ENCODE peak calls at places on chromosomes 16 and 17, in nine cellular contexts. B, E, H, X, Q, N, Y, C and A are unnamed samples. For H3K4me1, the result is how much of the 10 kb centered on the place peaks cover.

GRCh38 chr16:27374231-27374793 is 27.7 kb upstream of the IL21R start:
- DNase-seq in B (no peak), E (no peak), H (no peak), X (no peak), Q (no peak), N (no peak), Y (no peak), C (no peak), A (no peak)

GRCh38 chr17:74514632-74515035 is 16.6 kb downstream of the CD300LB start:
- DNase-seq in B (peak), E (no peak), H (peak), X (no peak), Q (no peak), N (no peak), Y (no peak), C (no peak), A (no peak)

GRCh38 chr17:42566215-42566872 is 556 bp upstream of the MLX start:
- DNase-seq in B (no peak), E (no peak), H (no peak), X (no peak), Q (no peak), N (no peak), Y (no peak), C (no peak), A (no peak)

GRCh38 chr16:81266680-81267095 is 28.2 kb downstream of the BCO1 start:
- DNase-seq in B (peak), E (no peak), H (no peak), X (no peak), Q (no peak), N (peak), Y (no peak), C (peak), A (no peak)

GRCh38 chr16:78773316-78773715 is 673.9 kb downstream of the WWOX start:
- DNase-seq in B (no peak), E (peak), H (no peak), X (no peak), Q (no peak), N (no peak), Y (no peak), C (no peak), A (no peak)

GRCh38 chr17:39928868-39929651 is 1.5 kb downstream of the LRRC3C start:
- DNase-seq in B (no peak), E (no peak), H (no peak), X (no peak), Q (no peak), N (peak), Y (no peak), C (no peak), A (no peak)

GRCh38 chr17:38667099-38667786 is 7.5 kb downstream of the EPOP start:
- DNase-seq in B (peak), E (peak), H (peak), X (peak), Q (peak), N (peak), Y (peak), C (peak), A (peak)

GRCh38 chr17:71180801-71181385 is 939.9 kb upstream of the SOX9 start:
- DNase-seq in B (no peak), E (no peak), H (no peak), X (no peak), Q (no peak), N (peak), Y (no peak), C (peak), A (no peak)

GRCh38 chr16:14405611-14406537 is 224.2 kb downstream of the PARN start:
- DNase-seq in B (peak), E (peak), H (peak), X (peak), Q (peak), N (no peak), Y (peak), C (peak), A (peak)

GRCh38 chr16:54965464-54965863 is 34.8 kb downstream of the IRX5 start:
- DNase-seq in B (no peak), E (no peak), H (no peak), X (no peak), Q (no peak), N (no peak), Y (no peak), C (no peak), A (no peak)

GRCh38 chr16:50386139-50386538 is 17.4 kb upstream of the BRD7 start:
- DNase-seq in B (no peak), E (no peak), H (no peak), X (no peak), Q (no peak), N (no peak), Y (no peak), C (no peak), A (no peak)

GRCh38 chr16:77660311-77660710 is 62.0 kb upstream of the NUDT7 start:
- DNase-seq in B (no peak), E (peak), H (no peak), X (no peak), Q (no peak), N (peak), Y (peak), C (peak), A (no peak)

GRCh38 chr16:30786936-30787612 is at the start of gene ZNF629:
- DNase-seq in B (peak), E (peak), H (peak), X (peak), Q (peak), N (peak), Y (peak), C (peak), A (peak)

GRCh38 chr17:39461911-39462641 is 790 bp downstream of the CDK12 start:
- DNase-seq in B (peak), E (no peak), H (peak), X (no peak), Q (no peak), N (no peak), Y (no peak), C (no peak), A (peak)

DNA sequence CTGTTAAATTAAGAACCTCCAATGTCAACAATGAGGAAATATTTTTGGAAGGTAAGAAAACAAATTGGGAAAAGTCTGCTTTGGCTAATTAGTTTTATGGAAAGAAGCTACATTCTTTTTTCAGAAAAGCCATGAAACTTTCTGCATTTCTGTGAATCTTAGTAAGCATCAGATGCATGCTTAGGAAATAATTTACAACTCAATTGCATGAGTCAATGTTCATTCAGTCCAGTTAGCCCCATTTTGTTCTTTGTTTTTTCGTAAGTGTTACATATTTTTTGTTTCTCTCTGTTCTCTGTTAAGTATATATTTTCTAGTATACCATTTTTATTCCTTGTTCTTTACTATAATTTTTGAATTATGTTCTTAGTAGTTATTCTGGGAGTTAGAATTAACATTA is 195.2 kb upstream of the KIF2B start:
- DNase-seq in B (no peak), E (no peak), H (no peak), X (no peak), Q (no peak), N (peak), Y (no peak), C (no peak), A (no peak)
- H3K4me1 ChIP-seq in B (under half), E (under half), H (under half), X (under half), Q (under half), N (under half), Y (under half), C (under half), A (under half)

DNA sequence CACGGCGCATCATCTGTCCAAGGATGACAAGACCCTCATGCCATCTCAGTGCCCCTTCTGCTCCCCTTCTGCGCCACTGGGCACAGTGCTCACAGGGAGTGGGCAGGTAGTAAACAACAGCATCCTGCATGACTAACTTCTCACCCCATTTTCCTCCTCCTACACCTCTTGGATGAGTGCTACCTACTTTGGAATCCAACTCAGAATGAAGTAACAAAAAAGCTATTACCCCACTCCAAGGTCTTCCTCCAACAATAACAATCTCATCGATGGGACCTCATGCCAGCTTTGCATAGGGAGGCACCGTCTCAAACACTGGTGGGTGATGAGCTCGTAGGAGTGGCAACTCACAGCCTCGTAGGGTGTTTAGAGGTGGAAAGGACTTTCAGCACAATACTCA is 98.6 kb upstream of the RCVRN start:
- DNase-seq in B (no peak), E (no peak), H (no peak), X (no peak), Q (no peak), N (no peak), Y (no peak), C (no peak), A (no peak)
- H3K27ac ChIP-seq in B (no peak), E (no peak), H (no peak), X (no peak), Q (no peak), N (no peak), Y (no peak), C (no peak), A (no peak)

GRCh38 chr16:11310997-11311561 is 29.9 kb upstream of the PRM1 start:
- DNase-seq in B (no peak), E (no peak), H (no peak), X (no peak), Q (no peak), N (no peak), Y (no peak), C (no peak), A (no peak)

GRCh38 chr16:11310634-11310977 is 29.5 kb upstream of the PRM1 start:
- DNase-seq in B (no peak), E (no peak), H (no peak), X (no peak), Q (no peak), N (no peak), Y (no peak), C (no peak), A (no peak)

GRCh38 chr16:11307639-11308492 is 26.7 kb upstream of the PRM1 start:
- DNase-seq in B (no peak), E (no peak), H (no peak), X (no peak), Q (no peak), N (no peak), Y (no peak), C (peak), A (no peak)

GRCh38 chr16:11308493-11309283 is 27.6 kb upstream of the PRM1 start:
- DNase-seq in B (no peak), E (peak), H (no peak), X (no peak), Q (no peak), N (no peak), Y (no peak), C (no peak), A (no peak)

GRCh38 chr16:11309895-11310633 is 28.9 kb upstream of the PRM1 start:
- DNase-seq in B (no peak), E (no peak), H (peak), X (no peak), Q (no peak), N (no peak), Y (no peak), C (no peak), A (no peak)
- H3K4me3 ChIP-seq in B (no peak), E (no peak), H (no peak), X (no peak), Q (no peak), N (no peak), Y (no peak), C (no peak), A (no peak)

GRCh38 chr17:46080118-46081017 is 81.3 kb downstream of the STH start:
- DNase-seq in B (no peak), E (no peak), H (no peak), X (no peak), Q (no peak), N (no peak), Y (no peak), C (no peak), A (no peak)
- H3K4me1 ChIP-seq in B (under half), E (under half), H (under half), X (under half), Q (under half), N (under half), Y (under half), C (under half), A (under half)

DNA sequence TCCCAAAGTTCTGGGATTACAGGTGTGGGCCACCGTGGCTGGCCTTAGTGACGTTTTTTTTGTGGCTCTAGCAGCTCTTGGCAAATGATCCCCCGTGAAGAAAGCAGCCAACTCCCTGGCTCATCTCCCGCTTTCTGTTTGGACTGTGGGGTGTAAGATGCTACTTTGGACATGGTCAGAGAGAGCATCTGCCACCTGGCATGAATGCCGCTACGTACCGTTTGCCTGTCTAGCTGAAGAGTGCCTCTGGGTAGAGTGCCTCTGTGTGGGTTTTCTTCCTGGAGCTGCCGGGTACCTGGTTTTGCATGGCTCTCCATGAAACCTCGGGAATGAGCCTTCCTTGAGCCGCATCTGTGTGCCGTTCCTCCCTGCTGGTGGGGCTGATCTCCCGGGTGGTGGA is 34.3 kb downstream of the NDEL1 start:
- DNase-seq in B (no peak), E (no peak), H (no peak), X (no peak), Q (no peak), N (no peak), Y (no peak), C (no peak), A (no peak)
- H3K27ac ChIP-seq in B (no peak), E (no peak), H (peak), X (peak), Q (peak), N (no peak), Y (no peak), C (no peak), A (peak)

GRCh38 chr17:36936455-36936934 is 780 bp upstream of the LHX1 start:
- DNase-seq in B (no peak), E (peak), H (no peak), X (no peak), Q (no peak), N (no peak), Y (no peak), C (no peak), A (peak)

GRCh38 chr17:36939059-36939943 is 2.0 kb downstream of the LHX1 start:
- DNase-seq in B (no peak), E (peak), H (no peak), X (no peak), Q (no peak), N (no peak), Y (no peak), C (no peak), A (no peak)

GRCh38 chr17:36938566-36939058 is 1.3 kb downstream of the LHX1 start:
- DNase-seq in B (no peak), E (peak), H (no peak), X (no peak), Q (no peak), N (no peak), Y (no peak), C (no peak), A (peak)

GRCh38 chr17:36937001-36937960 is at the start of gene LHX1:
- DNase-seq in B (no peak), E (peak), H (no peak), X (no peak), Q (no peak), N (no peak), Y (no peak), C (no peak), A (peak)

DNA sequence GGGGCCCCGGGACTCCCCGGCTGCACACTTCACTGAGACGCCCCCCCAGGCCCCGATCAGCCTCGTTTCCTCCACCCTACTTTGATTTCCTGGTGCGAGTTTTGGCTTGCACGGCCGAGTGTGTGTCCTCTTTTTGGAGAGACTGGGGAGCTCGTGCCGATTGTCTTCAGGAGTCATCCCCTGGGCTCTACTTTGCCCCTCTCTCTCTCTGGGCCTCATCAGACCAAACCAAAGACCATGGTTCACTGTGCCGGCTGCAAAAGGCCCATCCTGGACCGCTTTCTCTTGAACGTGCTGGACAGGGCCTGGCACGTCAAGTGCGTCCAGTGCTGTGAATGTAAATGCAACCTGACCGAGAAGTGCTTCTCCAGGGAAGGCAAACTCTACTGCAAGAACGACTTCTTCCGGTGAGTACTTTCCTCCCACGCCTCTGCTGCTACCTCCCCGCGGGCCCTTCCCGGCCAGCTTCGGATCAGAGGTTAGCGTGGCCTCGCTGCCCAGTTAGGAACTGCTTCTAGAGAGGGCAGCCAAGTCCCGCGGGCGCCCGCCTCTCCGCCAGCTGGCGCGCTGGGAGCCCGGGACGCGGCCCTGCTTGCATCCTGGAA is 788 bp downstream of the LHX1 start:
- DNase-seq in B (no peak), E (peak), H (no peak), X (no peak), Q (no peak), N (peak), Y (no peak), C (no peak), A (no peak)
- H3K4me3 ChIP-seq in B (peak), E (no peak), H (no peak), X (peak), Q (no peak), N (peak), Y (no peak), C (no peak), A (peak)

DNA sequence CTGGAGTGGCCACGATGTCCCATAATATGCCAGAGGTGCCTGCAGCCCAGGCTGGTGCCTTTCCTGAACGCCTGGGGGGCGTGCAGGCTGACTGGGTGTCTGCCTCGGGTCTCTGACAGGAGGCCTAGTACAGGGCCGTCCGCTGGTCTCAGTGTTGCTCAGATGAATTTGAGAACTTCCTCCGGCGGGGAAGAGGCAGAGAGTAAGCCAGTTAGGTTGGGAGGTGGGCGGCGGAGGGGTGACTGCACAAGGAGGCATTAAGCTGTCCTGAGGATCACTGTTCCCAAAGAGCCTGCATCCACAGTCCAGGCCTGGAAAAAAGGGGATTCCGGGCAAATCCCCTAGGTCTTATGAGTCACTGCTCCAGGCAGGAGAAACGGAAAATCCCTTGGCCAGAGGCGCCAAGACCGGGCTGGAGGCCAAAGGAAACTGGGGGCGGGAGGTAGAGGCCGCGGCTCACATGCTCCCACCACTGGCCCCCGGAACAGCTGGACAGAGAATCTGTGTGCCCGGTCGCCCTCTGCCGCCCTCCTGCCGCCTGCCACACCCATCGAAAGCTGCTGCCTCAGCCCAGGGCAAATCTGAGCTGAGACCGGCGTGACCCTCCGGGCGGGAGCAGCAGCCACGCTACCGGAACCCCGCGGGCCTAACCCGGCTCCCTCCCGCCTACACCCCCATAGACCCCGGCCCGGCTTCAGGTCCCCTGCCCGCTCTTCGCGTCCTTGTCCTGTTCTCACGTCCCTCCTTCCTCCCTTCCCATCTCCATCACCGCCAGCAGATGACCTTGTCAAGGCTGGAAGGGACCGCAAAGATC is 1.2 kb downstream of the TRIM47 start:
- DNase-seq in B (peak), E (peak), H (peak), X (peak), Q (peak), N (peak), Y (no peak), C (peak), A (peak)
- H3K4me1 ChIP-seq in B (half or more), E (under half), H (half or more), X (under half), Q (under half), N (under half), Y (under half), C (under half), A (under half)

GRCh38 chr17:77087650-77088454 is 52.9 kb upstream of the SEC14L1 start:
- DNase-seq in B (no peak), E (no peak), H (no peak), X (no peak), Q (no peak), N (no peak), Y (no peak), C (no peak), A (no peak)

GRCh38 chr17:77088455-77089117 is 52.2 kb upstream of the SEC14L1 start:
- DNase-seq in B (peak), E (peak), H (peak), X (peak), Q (peak), N (peak), Y (peak), C (peak), A (peak)

GRCh38 chr17:77085916-77086432 is 54.8 kb upstream of the SEC14L1 start:
- DNase-seq in B (no peak), E (no peak), H (no peak), X (no peak), Q (no peak), N (no peak), Y (no peak), C (no peak), A (no peak)

GRCh38 chr17:77086433-77087010 is 54.2 kb upstream of the SEC14L1 start:
- DNase-seq in B (peak), E (peak), H (peak), X (peak), Q (peak), N (peak), Y (peak), C (peak), A (peak)

DNA sequence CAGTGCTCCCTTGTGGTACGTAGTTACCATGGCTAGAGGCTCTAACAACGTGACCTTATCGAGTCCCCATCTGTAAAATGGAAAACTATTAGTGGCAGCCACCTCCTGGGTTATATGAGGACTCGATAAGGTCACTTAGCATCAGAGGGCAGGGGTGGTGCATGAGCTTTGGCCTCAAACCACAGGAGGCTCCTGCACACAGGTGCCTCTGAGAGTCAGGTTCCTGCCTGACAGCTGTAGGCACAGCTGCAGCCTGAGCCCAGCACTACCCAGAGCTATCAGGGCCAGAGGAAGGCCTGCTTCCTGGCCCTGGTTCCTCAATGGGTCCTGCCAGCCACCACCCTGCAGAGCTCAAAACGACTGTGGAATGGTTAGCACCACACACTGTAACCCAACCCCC is 57.2 kb upstream of the SEC14L1 start:
- DNase-seq in B (no peak), E (no peak), H (no peak), X (no peak), Q (no peak), N (no peak), Y (no peak), C (no peak), A (no peak)
- H3K27ac ChIP-seq in B (no peak), E (no peak), H (no peak), X (no peak), Q (no peak), N (no peak), Y (no peak), C (no peak), A (no peak)

DNA sequence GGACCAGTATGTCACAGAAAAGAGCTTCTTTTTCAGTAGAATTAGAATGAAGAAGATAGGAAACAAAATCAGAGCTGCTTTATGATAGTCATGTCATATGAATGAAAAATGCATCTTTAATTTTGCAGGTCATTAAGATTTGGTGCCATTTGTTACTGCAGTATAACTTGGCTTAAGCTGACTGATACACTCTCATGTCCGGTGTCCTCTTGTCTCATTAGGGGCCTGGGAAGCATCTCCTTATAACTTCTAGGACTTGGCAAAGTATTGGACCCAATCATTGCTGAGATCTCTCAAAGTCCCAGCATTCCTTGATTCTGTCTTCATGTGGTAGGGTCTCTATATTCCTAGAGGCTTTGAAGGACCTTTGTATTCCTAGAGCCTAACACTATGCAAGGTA is 559.4 kb downstream of the TOX3 start:
- DNase-seq in B (no peak), E (no peak), H (no peak), X (no peak), Q (no peak), N (no peak), Y (no peak), C (no peak), A (no peak)
- H3K4me3 ChIP-seq in B (no peak), E (no peak), H (no peak), X (no peak), Q (no peak), N (no peak), Y (no peak), C (no peak), A (no peak)